ENCODE peak calls at places on chromosomes 7 and 10, in nine cellular contexts. S, F, N, K, D, Q, T, Y and P are unnamed samples.

GRCh38 chr7:25014735-25015134 is 34.8 kb upstream of the OSBPL3 start:
- DNase-seq in D (peak), S (no peak), K (no peak), F (no peak), Q (no peak), Y (no peak), T (no peak), N (no peak), P (no peak)

GRCh38 chr10:77163670-77164348 is 473.8 kb downstream of the KCNMA1 start:
- DNase-seq in F (no peak), N (no peak), Q (peak), Y (peak), D (peak), S (peak), K (no peak), T (peak), P (peak)

GRCh38 chr7:123675092-123675473 is 19.4 kb downstream of the LMOD2 start:
- DNase-seq in N (no peak), F (no peak), Q (no peak), T (no peak), Y (no peak), S (no peak), K (no peak), D (no peak), P (no peak)

GRCh38 chr10:11225935-11226334 is 208.3 kb downstream of the CELF2 start:
- DNase-seq in S (peak), Y (no peak), F (peak), K (no peak), D (no peak), N (peak), T (peak), Q (no peak), P (no peak)

GRCh38 chr10:25059990-25060389 is 43.6 kb downstream of the THNSL1 start:
- DNase-seq in D (peak), F (peak), K (no peak), S (peak), Q (peak), T (no peak), Y (peak), N (no peak), P (peak)

GRCh38 chr10:27157150-27157549 is 2.0 kb downstream of the MASTL start:
- DNase-seq in Y (no peak), Q (peak), D (peak), K (no peak), S (no peak), N (no peak), F (no peak), T (no peak), P (no peak)

GRCh38 chr7:134329614-134330316 is 13.0 kb upstream of the SLC35B4 start:
- DNase-seq in F (no peak), N (no peak), Q (no peak), S (no peak), Y (no peak), T (no peak), K (no peak), D (peak), P (no peak)

GRCh38 chr10:17062493-17063487 is 66.8 kb downstream of the CUBN start:
- DNase-seq in Y (peak), D (peak), Q (peak), K (no peak), S (no peak), T (no peak), N (no peak), F (no peak), P (peak)

GRCh38 chr7:155378580-155378934 is 79.4 kb upstream of the EN2 start:
- DNase-seq in Y (no peak), T (no peak), N (no peak), K (no peak), S (no peak), F (peak), D (no peak), Q (no peak), P (no peak)

GRCh38 chr7:98281757-98282652 is 519 bp downstream of the BRI3 start:
- DNase-seq in F (no peak), D (no peak), Y (peak), S (peak), Q (no peak), K (no peak), N (peak), T (peak), P (no peak)

GRCh38 chr7:17153571-17153970 is 144.9 kb upstream of the AHR start:
- DNase-seq in Q (no peak), Y (no peak), T (no peak), K (no peak), S (no peak), D (no peak), N (no peak), F (no peak), P (no peak)

GRCh38 chr7:23462846-23463245 is 7.4 kb downstream of the IGF2BP3 start:
- DNase-seq in F (no peak), Q (no peak), S (no peak), K (no peak), T (peak), D (peak), Y (no peak), N (no peak), P (no peak)

GRCh38 chr7:24587853-24588252 is 14.6 kb downstream of the PALS2 start:
- DNase-seq in F (no peak), D (peak), K (no peak), S (no peak), Q (peak), T (peak), N (no peak), Y (no peak), P (no peak)

GRCh38 chr10:61992683-61993629 is 91.5 kb downstream of the ARID5B start:
- DNase-seq in T (peak), F (peak), Q (no peak), Y (peak), N (no peak), S (peak), K (no peak), D (peak), P (no peak)

GRCh38 chr10:51300617-51301350 is 226.5 kb downstream of the PRKG1 start:
- DNase-seq in F (no peak), N (no peak), T (no peak), Q (no peak), Y (no peak), D (no peak), K (no peak), S (no peak), P (no peak)

GRCh38 chr10:5090551-5090950 is 3.7 kb upstream of the AKR1C3 start:
- DNase-seq in S (no peak), T (no peak), F (no peak), D (no peak), Y (no peak), K (no peak), N (no peak), Q (no peak), P (no peak)

GRCh38 chr7:43553999-43554398 is 28.9 kb upstream of the STK17A start:
- DNase-seq in N (no peak), D (no peak), K (no peak), S (no peak), Q (peak), T (peak), F (no peak), Y (no peak), P (no peak)

GRCh38 chr10:27482984-27483956 is 20.8 kb upstream of the RAB18 start:
- DNase-seq in T (no peak), Y (no peak), D (peak), N (no peak), F (no peak), S (no peak), Q (no peak), K (no peak), P (no peak)

GRCh38 chr7:130899638-130900401 is 165.8 kb upstream of the KLF14 start:
- DNase-seq in F (no peak), K (no peak), S (peak), D (no peak), Y (no peak), Q (peak), N (no peak), T (no peak), P (no peak)

GRCh38 chr10:120981601-120982381 is 130.6 kb downstream of the WDR11 start:
- DNase-seq in F (no peak), Y (no peak), T (no peak), N (no peak), D (no peak), K (no peak), Q (no peak), S (no peak), P (peak)

GRCh38 chr7:39754326-39755120 is 131.2 kb downstream of the RALA start:
- DNase-seq in Y (peak), S (no peak), Q (no peak), K (no peak), T (no peak), N (no peak), F (no peak), D (no peak), P (no peak)

GRCh38 chr7:44395067-44395466 is 69.7 kb upstream of the CAMK2B start:
- DNase-seq in D (no peak), K (no peak), T (no peak), Y (no peak), F (no peak), N (no peak), Q (no peak), S (no peak), P (peak)

GRCh38 chr7:79927116-79927515 is 207.5 kb upstream of the GNAI1 start:
- DNase-seq in Y (no peak), F (no peak), S (no peak), D (no peak), N (no peak), Q (no peak), K (no peak), T (no peak), P (no peak)

GRCh38 chr10:130171196-130171595 is 35.0 kb downstream of the GLRX3 start:
- DNase-seq in K (no peak), Y (no peak), S (no peak), F (no peak), N (no peak), T (peak), D (no peak), Q (no peak), P (no peak)

GRCh38 chr10:98919899-98920298 is 315.8 kb downstream of the HPSE2 start:
- DNase-seq in N (no peak), D (no peak), Y (no peak), S (no peak), T (no peak), K (no peak), Q (no peak), F (no peak), P (no peak)

GRCh38 chr10:112223725-112224124 is 40.2 kb upstream of the GPAM start:
- DNase-seq in D (no peak), Y (no peak), S (no peak), K (no peak), T (no peak), Q (peak), F (no peak), N (no peak), P (no peak)

GRCh38 chr7:101564778-101565211 is 64.3 kb downstream of the MYL10 start:
- DNase-seq in D (peak), T (peak), Q (peak), K (no peak), Y (no peak), S (peak), F (no peak), N (no peak), P (peak)

GRCh38 chr7:92133133-92133736 is 1.0 kb downstream of the CYP51A1 start:
- DNase-seq in Q (no peak), K (no peak), Y (no peak), F (no peak), N (no peak), D (no peak), S (no peak), T (peak), P (no peak)

GRCh38 chr10:46544989-46545791 is 11.3 kb downstream of the GPRIN2 start:
- DNase-seq in N (peak), T (peak), D (peak), K (no peak), F (no peak), S (peak), Q (no peak), Y (no peak), P (no peak)

GRCh38 chr7:110084177-110084807 is 1006.6 kb upstream of the LRRN3 start:
- DNase-seq in Q (no peak), F (no peak), K (no peak), Y (no peak), T (no peak), S (no peak), D (no peak), N (no peak), P (no peak)

GRCh38 chr7:25714013-25714412 is 438.0 kb upstream of the NFE2L3 start:
- DNase-seq in N (no peak), S (no peak), D (no peak), F (no peak), Q (no peak), T (no peak), Y (no peak), K (no peak), P (no peak)

GRCh38 chr7:28433604-28434254 is 21.4 kb downstream of the CREB5 start:
- DNase-seq in D (no peak), T (peak), N (no peak), Y (peak), K (no peak), S (no peak), F (no peak), Q (no peak), P (no peak)

GRCh38 chr7:43648725-43649406 is 66.0 kb downstream of the STK17A start:
- DNase-seq in Y (no peak), T (peak), D (no peak), S (peak), F (no peak), Q (no peak), N (peak), K (peak), P (no peak)

GRCh38 chr10:130021373-130021950 is 57.4 kb upstream of the EBF3 start:
- DNase-seq in F (no peak), S (no peak), Q (no peak), D (no peak), N (no peak), K (no peak), Y (no peak), T (peak), P (no peak)

GRCh38 chr10:123272171-123272570 is 118.0 kb downstream of the BUB3 start:
- DNase-seq in S (no peak), T (peak), F (no peak), D (peak), K (no peak), N (no peak), Y (no peak), Q (no peak), P (no peak)

GRCh38 chr10:49106451-49106850 is 8.9 kb downstream of the VSTM4 start:
- DNase-seq in F (peak), D (no peak), Q (no peak), T (no peak), K (no peak), S (no peak), N (no peak), Y (peak), P (peak)

GRCh38 chr7:116298055-116298454 is 87.7 kb downstream of the TES start:
- DNase-seq in Q (no peak), T (no peak), S (no peak), D (no peak), K (no peak), Y (no peak), F (no peak), N (no peak), P (no peak)
- TF ChIP-seq CTCF in Q (no peak), T (no peak), S (no peak), D (no peak), K (no peak), Y (no peak), F (no peak), N (no peak), P (no peak)

DNA sequence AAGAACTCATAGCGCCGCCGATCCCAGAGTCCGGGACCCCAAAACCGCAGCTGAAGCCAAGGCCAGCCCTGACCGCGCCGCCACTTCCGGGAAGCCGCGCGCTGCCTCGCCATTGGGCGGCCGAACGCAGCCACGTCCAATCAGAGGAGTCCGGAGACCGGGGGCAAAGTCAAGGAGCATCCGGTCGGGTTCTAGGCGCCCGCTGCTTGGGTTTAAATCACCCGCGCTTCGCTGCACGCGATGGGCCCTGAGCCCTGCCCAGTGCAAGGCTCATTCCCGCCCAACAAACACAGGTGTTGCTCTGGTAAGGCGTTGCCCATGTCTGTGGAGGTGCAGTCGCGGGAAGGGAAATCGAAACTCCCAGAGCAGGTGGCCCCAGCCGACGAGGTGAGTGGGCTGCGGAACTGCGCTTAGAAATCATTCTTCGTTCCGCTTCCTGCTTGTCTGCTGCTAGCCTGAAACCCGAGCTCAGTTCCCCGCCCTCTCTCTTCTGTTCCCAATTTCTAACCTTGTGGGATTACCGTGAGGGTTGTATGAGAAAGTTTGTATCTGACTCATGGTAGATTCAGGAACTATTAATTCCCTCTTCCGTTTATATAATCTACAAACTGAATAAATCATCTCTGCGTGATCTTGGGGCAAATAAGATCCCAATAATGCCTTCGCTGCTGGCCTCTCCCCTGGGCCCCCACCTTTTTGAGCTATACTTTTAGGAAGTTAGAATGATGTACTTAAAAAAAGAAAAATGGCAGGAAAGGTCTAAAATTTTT is at the start of gene DCLRE1C:
- DNase-seq in K (peak), F (peak), N (peak), S (peak), D (peak), T (peak), Q (peak), Y (peak), P (peak)
- TF ChIP-seq POLR2A in K (peak), F (peak), N (no peak), S (peak), D (peak), T (peak), Q (peak), Y (peak), P (no peak)

DNA sequence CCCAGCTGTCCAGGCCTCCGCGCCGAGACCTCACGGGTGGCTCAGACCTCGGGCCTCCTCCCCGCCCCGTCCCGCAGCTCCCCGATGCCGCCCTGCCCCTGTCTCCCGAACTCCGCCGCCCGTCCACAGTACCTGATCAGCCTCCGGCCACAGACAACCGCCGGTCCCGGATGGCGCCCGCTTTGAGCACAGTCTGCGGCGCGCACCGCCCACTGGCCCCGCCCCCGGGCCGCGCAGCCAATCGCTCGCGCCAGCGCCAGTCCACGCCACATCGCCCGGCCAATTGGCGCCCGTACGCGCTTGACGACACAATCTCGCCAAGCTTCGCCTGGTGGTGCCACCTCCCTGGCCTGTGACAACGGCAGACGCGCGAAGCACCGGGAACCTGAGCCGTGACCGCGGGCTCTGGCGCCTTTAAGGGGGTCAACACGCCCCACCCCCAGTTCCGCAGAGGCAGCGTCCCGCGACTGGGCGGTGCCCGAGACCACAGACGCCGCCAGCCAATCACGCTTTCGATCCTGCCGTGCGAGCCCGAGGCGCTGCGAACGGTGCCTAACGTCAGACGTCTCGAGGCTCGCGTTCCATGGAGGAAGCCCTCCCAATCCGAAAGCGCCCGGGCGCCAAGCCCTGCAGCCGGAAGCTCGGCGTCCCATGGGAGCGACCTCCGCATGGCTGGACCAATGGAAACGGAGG is at the start of gene IDI1:
- DNase-seq in F (peak), S (peak), D (peak), N (peak), K (peak), Y (peak), Q (peak), T (peak), P (peak)
- TF ChIP-seq CTCF in F (no peak), S (no peak), D (no peak), N (no peak), K (no peak), Y (no peak), Q (no peak), T (no peak), P (no peak)

GRCh38 chr10:45439365-45439764 is 65.3 kb downstream of the ALOX5 start:
- DNase-seq in D (no peak), K (no peak), T (no peak), Y (no peak), S (no peak), Q (no peak), N (no peak), F (no peak), P (no peak)

GRCh38 chr10:45439873-45440272 is 65.9 kb downstream of the ALOX5 start:
- DNase-seq in Q (no peak), S (no peak), Y (no peak), D (no peak), F (no peak), K (no peak), N (no peak), T (no peak), P (no peak)

GRCh38 chr10:45441791-45442190 is 67.8 kb downstream of the ALOX5 start:
- DNase-seq in F (no peak), Y (no peak), D (no peak), T (no peak), N (no peak), Q (no peak), S (no peak), K (no peak), P (no peak)

GRCh38 chr10:45441239-45441638 is 67.2 kb downstream of the ALOX5 start:
- DNase-seq in K (no peak), T (no peak), N (no peak), S (no peak), F (no peak), D (no peak), Y (no peak), Q (no peak), P (no peak)

GRCh38 chr10:45440511-45441062 is 66.6 kb downstream of the ALOX5 start:
- DNase-seq in Y (no peak), N (no peak), K (no peak), D (no peak), Q (no peak), F (no peak), T (no peak), S (no peak), P (no peak)
- TF ChIP-seq POLR2A in Y (no peak), N (no peak), K (no peak), D (no peak), Q (no peak), F (no peak), T (no peak), S (no peak), P (no peak)

DNA sequence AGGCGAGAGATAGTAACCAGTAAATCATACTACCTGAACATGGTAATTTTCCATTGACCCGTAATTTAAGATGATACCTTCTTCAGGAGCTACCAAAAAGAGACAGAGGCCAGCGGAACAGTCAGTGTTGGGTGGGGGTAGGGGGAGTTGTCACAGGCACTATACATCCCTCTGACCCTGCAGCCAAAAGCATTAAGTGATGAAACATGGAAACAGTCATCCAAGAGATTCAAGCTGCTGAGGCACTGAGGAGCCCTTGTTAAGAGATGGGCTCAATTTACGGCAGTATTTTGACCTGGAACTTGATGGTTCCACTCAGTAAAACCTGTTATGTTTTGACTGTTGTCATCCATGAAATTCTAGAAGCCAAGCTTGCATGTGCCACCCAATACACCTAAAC is 53.3 kb downstream of the ICA1 start:
- DNase-seq in S (no peak), Q (no peak), K (no peak), D (no peak), T (no peak), N (no peak), F (no peak), Y (no peak), P (no peak)
- TF ChIP-seq CTCF in S (no peak), Q (no peak), K (no peak), D (no peak), T (no peak), N (no peak), F (no peak), Y (no peak), P (no peak)